ENCODE peak calls at places on chromosomes 3 and 15, in four cellular contexts. M is H7, L is NCI-H460, K is H54. T is an unnamed sample.

GRCh38 chr3:149010966-149011365 is 19.6 kb downstream of the GYG1 start:
- DNase-seq in M (no peak), L (no peak), K (no peak), T (no peak)

GRCh38 chr3:93988283-93988682 is 8.3 kb downstream of the ARL13B start:
- DNase-seq in M (no peak), L (no peak), K (no peak), T (no peak)

GRCh38 chr3:149091983-149092382 is 5.7 kb upstream of the HLTF start:
- DNase-seq in M (no peak), L (no peak), K (no peak), T (no peak)

GRCh38 chr3:56302417-56302816 is 165.8 kb downstream of the ERC2 start:
- DNase-seq in M (peak), L (no peak), K (no peak), T (no peak)

GRCh38 chr3:184564685-184565385 is 3.2 kb downstream of the EPHB3 start:
- DNase-seq in M (peak), L (no peak), K (no peak), T (no peak)

GRCh38 chr3:79354179-79354688 is 413.6 kb downstream of the ROBO1 start:
- DNase-seq in M (no peak), L (no peak), K (no peak), T (no peak)

GRCh38 chr3:106685751-106686150 is 691.5 kb upstream of the CCDC54 start:
- DNase-seq in M (no peak), L (no peak), K (no peak), T (no peak)

GRCh38 chr3:195151866-195152526 is 119.0 kb downstream of the XXYLT1 start:
- DNase-seq in M (no peak), L (no peak), K (peak), T (no peak)

GRCh38 chr15:74957301-74958035 is 896 bp upstream of the RPP25 start:
- DNase-seq in M (peak), L (no peak), K (no peak), T (no peak)

GRCh38 chr15:28786521-28786920 is 61.9 kb downstream of the GOLGA6L7 start:
- DNase-seq in M (no peak), L (no peak), K (no peak), T (no peak)

GRCh38 chr3:150057227-150057626 is 86.5 kb upstream of the PFN2 start:
- DNase-seq in M (no peak), L (no peak), K (no peak), T (no peak)

GRCh38 chr15:66724732-66725467 is 22.9 kb downstream of the SMAD6 start:
- DNase-seq in M (no peak), L (no peak), K (no peak), T (no peak)

GRCh38 chr3:169764164-169764452 is 752 bp downstream of the TERC start:
- DNase-seq in M (no peak), L (no peak), K (no peak), T (no peak)

GRCh38 chr3:123025642-123026521 is 1.7 kb downstream of the SEMA5B start:
- DNase-seq in M (peak), L (no peak), K (no peak), T (no peak)

GRCh38 chr3:169668957-169669681 is 5.6 kb upstream of the MECOM start:
- DNase-seq in M (peak), L (peak), K (peak), T (no peak)

GRCh38 chr3:66778107-66778506 is 220.0 kb upstream of the KBTBD8 start:
- DNase-seq in M (no peak), L (no peak), K (no peak), T (no peak)

GRCh38 chr3:73379465-73379864 is 245.3 kb downstream of the PDZRN3 start:
- DNase-seq in M (no peak), L (no peak), K (no peak), T (no peak)

GRCh38 chr3:99430348-99431134 is 207.9 kb upstream of the COL8A1 start:
- DNase-seq in M (no peak), L (no peak), K (no peak), T (no peak)

GRCh38 chr15:77632760-77633133 is at the start of gene LINGO1:
- DNase-seq in M (peak), L (no peak), K (no peak), T (no peak)

GRCh38 chr15:89817701-89818280 is 3.1 kb upstream of the ANPEP start:
- DNase-seq in M (no peak), L (no peak), K (no peak), T (no peak)

GRCh38 chr3:185188816-185189215 is 36.0 kb upstream of the C3orf70 start:
- DNase-seq in M (no peak), L (no peak), K (no peak), T (no peak)

GRCh38 chr3:23086366-23086765 is 116.8 kb upstream of the UBE2E2 start:
- DNase-seq in M (no peak), L (no peak), K (no peak), T (no peak)

GRCh38 chr3:15861163-15861562 is 63.4 kb upstream of the ANKRD28 start:
- DNase-seq in M (no peak), L (no peak), K (no peak), T (no peak)

GRCh38 chr15:78000089-78000926 is 77.2 kb downstream of the TBC1D2B start:
- DNase-seq in M (peak), L (peak), K (peak), T (no peak)

GRCh38 chr3:32334675-32335074 is 57.0 kb upstream of the CMTM7 start:
- DNase-seq in M (peak), L (no peak), K (no peak), T (no peak)

GRCh38 chr3:156150434-156151066 is 30.2 kb downstream of the KCNAB1 start:
- DNase-seq in M (peak), L (peak), K (peak), T (no peak)

GRCh38 chr3:99783009-99783573 is 34.6 kb upstream of the CMSS1 start:
- DNase-seq in M (no peak), L (no peak), K (peak), T (no peak)

GRCh38 chr3:34955684-34956083 is 683.6 kb upstream of the ARPP21 start:
- DNase-seq in M (no peak), L (no peak), K (no peak), T (no peak)

GRCh38 chr15:67413770-67414429 is 107.0 kb upstream of the C15orf61 start:
- DNase-seq in M (no peak), L (peak), K (peak), T (no peak)

GRCh38 chr3:82082796-82083195 is 321.4 kb upstream of the GBE1 start:
- DNase-seq in M (no peak), L (no peak), K (no peak), T (no peak)

GRCh38 chr15:69126054-69126469 is 34.4 kb upstream of the GLCE start:
- DNase-seq in M (no peak), L (peak), K (no peak), T (no peak)

GRCh38 chr3:153042088-153042487 is 119.9 kb upstream of the RAP2B start:
- DNase-seq in M (no peak), L (no peak), K (no peak), T (no peak)

GRCh38 chr3:166743463-166744134 is 636.5 kb downstream of the ZBBX start:
- DNase-seq in M (peak), L (no peak), K (no peak), T (no peak)

GRCh38 chr3:63808633-63809032 is 10.5 kb upstream of the C3orf49 start:
- DNase-seq in M (no peak), L (no peak), K (no peak), T (no peak)

GRCh38 chr3:123535580-123535979 is 49.3 kb downstream of the HACD2 start:
- DNase-seq in M (no peak), L (no peak), K (no peak), T (no peak)

GRCh38 chr3:177596248-177596821 is 399.1 kb upstream of the TBL1XR1 start:
- DNase-seq in M (no peak), L (no peak), K (no peak), T (no peak)

GRCh38 chr3:179263134-179263533 is 12.2 kb upstream of the KCNMB3 start:
- DNase-seq in M (no peak), L (no peak), K (no peak), T (no peak)

GRCh38 chr15:82539690-82540054 is 585 bp downstream of the RPS17 start:
- DNase-seq in M (peak), L (no peak), K (no peak), T (no peak)

GRCh38 chr3:157231071-157231470 is 71.1 kb upstream of the CCNL1 start:
- DNase-seq in M (no peak), L (no peak), K (no peak), T (no peak)

T was measured in ascending aorta.